ENCODE peak calls at places on chromosomes 12 and 14, in five cellular contexts. X, P, B, E and A are unnamed samples.
A peak's percentile ranks its signal among the peaks of the same experiment; 100 is the strongest.

GRCh38 chr12:5262450-5262849 is 169.5 kb upstream of the NTF3 start:
- DNase-seq in E (no peak), X (no peak), P (no peak), B (no peak), A (no peak)

GRCh38 chr14:65297744-65298143 is 114.8 kb upstream of the FUT8 start:
- DNase-seq in X (no peak), P (no peak), B (no peak), E (peak; percentile 90), A (no peak)

GRCh38 chr14:34498684-34499412 is 36.8 kb upstream of the SPTSSA start:
- DNase-seq in B (peak; percentile 45), E (peak; percentile 86), P (peak; percentile 40), X (no peak), A (peak; percentile 87)

GRCh38 chr12:117344716-117345115 is 16.7 kb downstream of the NOS1 start:
- DNase-seq in X (no peak), E (no peak), P (no peak), B (no peak), A (no peak)

GRCh38 chr14:32450919-32451675 is 122.0 kb downstream of the AKAP6 start:
- DNase-seq in E (no peak), P (no peak), B (no peak), X (no peak), A (no peak)

GRCh38 chr12:68451261-68452091 is 119.3 kb upstream of the MDM1 start:
- DNase-seq in B (no peak), X (no peak), E (no peak), P (no peak), A (no peak)

GRCh38 chr12:121295123-121295745 is 1.3 kb downstream of the CAMKK2 start:
- DNase-seq in E (peak; percentile 6), B (peak; percentile 65), P (no peak), X (no peak), A (peak; percentile 13)

GRCh38 chr12:12807970-12808702 is 5.0 kb upstream of the DDX47 start:
- DNase-seq in X (no peak), B (no peak), P (no peak), E (no peak), A (no peak)

GRCh38 chr12:44225128-44225527 is 389.2 kb downstream of the TMEM117 start:
- DNase-seq in E (no peak), P (no peak), B (no peak), X (no peak), A (no peak)

GRCh38 chr12:23949212-23950010 is at the start of gene SOX5:
- DNase-seq in B (peak; percentile 30), E (peak; percentile 75), P (no peak), X (peak; percentile 20), A (no peak)

GRCh38 chr12:30926243-30927209 is at the start of gene TSPAN11:
- DNase-seq in X (no peak), B (peak; percentile 89), E (no peak), P (no peak), A (no peak)

GRCh38 chr14:94028450-94028826 is 2.3 kb downstream of the OTUB2 start:
- DNase-seq in P (peak; percentile 88), B (no peak), X (no peak), E (peak; percentile 91), A (no peak)

GRCh38 chr14:22333408-22334274 is 255.4 kb downstream of the DAD1 start:
- DNase-seq in B (no peak), E (peak; percentile 91), X (peak; percentile 15), P (peak; percentile 79), A (peak; percentile 47)

GRCh38 chr14:101200008-101200649 is 296.6 kb upstream of the RTL1 start:
- DNase-seq in E (no peak), X (no peak), B (peak; percentile 6), P (no peak), A (no peak)

GRCh38 chr12:124390442-124391116 is 95.7 kb downstream of the RFLNA start:
- DNase-seq in E (no peak), X (no peak), B (no peak), P (peak; percentile 27), A (no peak)

GRCh38 chr12:15629761-15630160 is 159.4 kb downstream of the EPS8 start:
- DNase-seq in X (no peak), P (no peak), B (no peak), E (no peak), A (no peak)

GRCh38 chr12:130633771-130634170 is 82.3 kb downstream of the RIMBP2 start:
- DNase-seq in E (no peak), B (peak; percentile 81), P (no peak), X (no peak), A (no peak)

GRCh38 chr12:118220697-118221096 is 84.8 kb downstream of the PEBP1 start:
- DNase-seq in B (no peak), X (no peak), P (no peak), E (no peak), A (no peak)

GRCh38 chr12:121980211-121980891 is 41.3 kb upstream of the BCL7A start:
- DNase-seq in X (no peak), P (no peak), B (no peak), E (no peak), A (no peak)

GRCh38 chr12:110084314-110085015 is 36.1 kb upstream of the C12orf76 start:
- DNase-seq in E (no peak), P (no peak), B (no peak), X (no peak), A (no peak)

GRCh38 chr12:50353869-50354593 is 42.4 kb downstream of the FAM186A start:
- DNase-seq in E (no peak), P (no peak), B (no peak), X (no peak), A (no peak)

GRCh38 chr12:64611430-64612286 is 1.4 kb downstream of the RASSF3 start:
- DNase-seq in P (no peak), B (peak; percentile 66), E (no peak), X (no peak), A (peak; percentile 44)
- TF ChIP-seq JUND in P (no peak), B (no peak), E (no peak), X (no peak), A (no peak)

GRCh38 chr14:67835596-67835995 is 16.0 kb downstream of the RAD51B start:
- DNase-seq in X (no peak), E (peak; percentile 27), P (no peak), B (no peak), A (no peak)

GRCh38 chr14:67831122-67831521 is 11.5 kb downstream of the RAD51B start:
- DNase-seq in E (no peak), X (no peak), P (no peak), B (no peak), A (no peak)

GRCh38 chr14:67833403-67833802 is 13.8 kb downstream of the RAD51B start:
- DNase-seq in E (no peak), P (no peak), B (no peak), X (no peak), A (no peak)

DNA sequence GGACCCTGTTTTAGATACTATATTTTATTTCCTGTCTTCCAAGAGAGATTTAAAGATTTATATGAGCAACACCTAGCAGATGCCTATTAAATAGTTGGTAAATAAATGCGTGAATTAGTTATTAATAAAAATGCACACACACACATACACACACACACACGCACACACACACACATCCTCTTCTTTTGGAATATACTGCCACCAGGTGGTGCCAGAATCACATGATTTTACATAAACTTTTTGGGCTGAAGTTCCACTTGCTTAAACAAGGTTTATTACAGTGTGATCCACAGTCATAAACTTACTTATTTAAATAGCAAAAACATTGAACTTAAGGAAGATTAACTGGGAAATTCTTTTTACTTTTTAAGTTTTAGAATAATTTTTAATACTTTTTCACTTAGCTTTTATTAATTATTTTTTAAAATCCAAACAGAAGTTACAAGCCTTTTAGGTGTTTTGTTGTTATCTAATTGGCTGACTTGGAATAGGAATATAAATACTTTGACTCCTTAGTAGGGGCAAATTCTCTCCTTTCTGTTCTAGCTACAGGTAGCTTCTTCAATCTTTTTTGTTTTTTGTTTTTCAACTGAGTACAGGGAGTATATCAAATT is 17.5 kb downstream of the RAD51B start:
- DNase-seq in B (peak; percentile 35), P (peak; percentile 72), X (peak; percentile 15), E (peak; percentile 74), A (peak; percentile 91)
- TF ChIP-seq JUND in B (no peak), P (no peak), X (no peak), E (no peak), A (no peak)

DNA sequence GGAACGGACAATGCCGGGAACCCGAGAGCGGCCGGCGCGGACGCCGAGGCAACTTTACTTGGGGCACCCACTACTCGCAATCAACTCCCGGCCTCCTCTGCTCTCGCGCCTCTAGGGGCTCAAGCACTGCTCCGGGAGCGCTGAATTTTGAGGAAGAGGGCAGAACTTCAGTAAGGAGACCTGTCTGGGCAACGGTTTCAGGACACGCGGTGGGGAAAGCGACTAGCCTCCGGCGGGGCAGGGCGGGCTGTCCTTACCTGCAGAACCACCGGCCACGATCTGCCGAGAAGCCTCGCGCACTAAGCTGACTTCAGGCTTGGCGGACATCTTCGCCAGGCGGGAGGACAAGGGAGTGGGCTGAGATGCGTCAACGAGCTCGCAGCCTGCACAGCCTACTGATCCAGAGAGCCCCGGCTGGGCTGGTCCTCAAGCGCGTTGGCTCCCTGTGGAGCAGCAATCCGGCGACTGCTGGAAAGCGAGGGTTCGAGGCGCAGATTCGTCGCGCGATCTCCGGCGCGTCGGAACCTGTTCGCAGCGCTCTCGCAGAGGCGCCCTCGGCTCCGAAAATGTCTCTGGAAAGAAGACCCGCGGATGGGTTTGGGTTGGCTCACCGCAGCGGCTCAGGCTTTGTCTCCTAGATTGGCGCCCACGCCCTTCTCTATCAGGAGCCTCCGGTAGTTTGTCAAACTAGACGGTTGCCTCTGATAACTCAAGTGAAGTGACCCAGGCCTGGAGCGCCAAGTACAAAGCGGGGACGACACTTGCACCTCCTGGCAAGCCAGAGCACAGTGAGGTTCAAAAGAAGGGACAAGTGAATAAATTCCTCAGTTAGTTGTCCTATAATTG is at the start of gene SLC25A21:
- DNase-seq in X (peak; percentile 52), E (peak; percentile 85), P (peak; percentile 71), B (no peak), A (peak; percentile 89)
- TF ChIP-seq JUND in X (peak; percentile 15), E (peak; percentile 75), P (no peak), B (no peak), A (no peak)

GRCh38 chr14:52824479-52824878 is 33.1 kb upstream of the GNPNAT1 start:
- DNase-seq in B (no peak), E (no peak), X (no peak), P (no peak), A (no peak)

GRCh38 chr14:52827426-52827825 is 36.0 kb upstream of the GNPNAT1 start:
- DNase-seq in X (no peak), E (no peak), B (no peak), P (no peak), A (no peak)

GRCh38 chr14:52829527-52829926 is 38.1 kb upstream of the GNPNAT1 start:
- DNase-seq in B (no peak), X (no peak), P (no peak), E (no peak), A (no peak)

GRCh38 chr14:52821805-52822250 is 30.4 kb upstream of the GNPNAT1 start:
- DNase-seq in X (no peak), P (no peak), B (no peak), E (peak; percentile 93), A (no peak)

DNA sequence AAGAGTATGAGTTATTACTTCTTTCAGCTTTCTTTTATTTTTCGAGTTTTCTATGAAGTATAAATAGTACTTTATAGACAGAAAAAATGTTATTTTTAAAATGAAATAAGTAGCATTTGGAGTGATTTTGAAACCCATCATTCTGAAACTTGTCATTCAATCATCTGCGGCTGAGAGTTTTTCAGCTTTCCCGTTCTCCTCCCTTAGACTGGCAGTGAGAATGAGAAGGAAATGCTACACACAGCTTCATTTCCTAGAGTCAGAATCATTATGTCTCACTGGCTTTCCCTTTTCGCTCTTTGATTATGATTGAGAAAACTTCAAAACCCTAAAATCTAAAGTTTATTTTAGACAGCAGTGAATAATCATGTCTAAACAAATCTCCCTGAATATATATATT is 33.7 kb upstream of the GNPNAT1 start:
- DNase-seq in P (no peak), B (no peak), E (no peak), X (no peak), A (no peak)
- TF ChIP-seq JUND in P (no peak), B (no peak), E (no peak), X (no peak), A (no peak)